ENCODE peak calls at places on chromosomes 1 and 21, in seven cellular contexts. One of them, this sample, is unnamed.

GRCh38 chr1:237664327-237664726 is 226.4 kb downstream of the ZP4 start:
- DNase-seq in AG04449: no peak
- DNase-seq in A549: no peak
- DNase-seq in T-helper 2 cell treated with Interferon-gamma antibody and Interleukin-4, amounts not matched to agents 5 μg/mL and 100 μg/mL, for 36 hours: no peak
- DNase-seq in small intestine: no peak
- DNase-seq in effector CD4-positive, alpha-beta T cell: no peak
- DNase-seq in endodermal cell: no peak
- DNase-seq in this sample: no peak

GRCh38 chr1:64917328-64917861 is 49.0 kb downstream of the JAK1 start:
- DNase-seq in AG04449: peak; percentile 98
- DNase-seq in A549: peak; percentile 73
- DNase-seq in T-helper 2 cell treated with Interferon-gamma antibody and Interleukin-4, amounts not matched to agents 5 μg/mL and 100 μg/mL, for 36 hours: no peak
- DNase-seq in small intestine: no peak
- DNase-seq in effector CD4-positive, alpha-beta T cell: no peak
- DNase-seq in endodermal cell: peak; percentile 65
- DNase-seq in this sample: peak; percentile 44

GRCh38 chr1:11960710-11961109 is 19.5 kb upstream of the MFN2 start:
- DNase-seq in AG04449: no peak
- DNase-seq in A549: no peak
- DNase-seq in T-helper 2 cell treated with Interferon-gamma antibody and Interleukin-4, amounts not matched to agents 5 μg/mL and 100 μg/mL, for 36 hours: no peak
- DNase-seq in small intestine: no peak
- DNase-seq in effector CD4-positive, alpha-beta T cell: no peak
- DNase-seq in endodermal cell: no peak
- DNase-seq in this sample: no peak

GRCh38 chr1:45566722-45567121 is 16.1 kb downstream of the AKR1A1 start:
- DNase-seq in AG04449: no peak
- DNase-seq in A549: no peak
- DNase-seq in T-helper 2 cell treated with Interferon-gamma antibody and Interleukin-4, amounts not matched to agents 5 μg/mL and 100 μg/mL, for 36 hours: no peak
- DNase-seq in small intestine: no peak
- DNase-seq in effector CD4-positive, alpha-beta T cell: no peak
- DNase-seq in endodermal cell: no peak
- DNase-seq in this sample: no peak

GRCh38 chr1:1540015-1540816 is at the start of gene TMEM240:
- DNase-seq in AG04449: no peak
- DNase-seq in A549: no peak
- DNase-seq in T-helper 2 cell treated with Interferon-gamma antibody and Interleukin-4, amounts not matched to agents 5 μg/mL and 100 μg/mL, for 36 hours: no peak
- DNase-seq in small intestine: peak; percentile 20
- DNase-seq in effector CD4-positive, alpha-beta T cell: peak; percentile 27
- DNase-seq in endodermal cell: peak; percentile 94
- DNase-seq in this sample: no peak

GRCh38 chr21:29232601-29233541 is 65.9 kb upstream of the BACH1 start:
- DNase-seq in AG04449: peak; percentile 57
- DNase-seq in A549: no peak
- DNase-seq in T-helper 2 cell treated with Interferon-gamma antibody and Interleukin-4, amounts not matched to agents 5 μg/mL and 100 μg/mL, for 36 hours: no peak
- DNase-seq in small intestine: no peak
- DNase-seq in effector CD4-positive, alpha-beta T cell: no peak
- DNase-seq in endodermal cell: no peak
- DNase-seq in this sample: peak; percentile 18

GRCh38 chr1:224641030-224641429 is 24.9 kb downstream of the CNIH3 start:
- DNase-seq in AG04449: no peak
- DNase-seq in A549: no peak
- DNase-seq in T-helper 2 cell treated with Interferon-gamma antibody and Interleukin-4, amounts not matched to agents 5 μg/mL and 100 μg/mL, for 36 hours: no peak
- DNase-seq in small intestine: no peak
- DNase-seq in effector CD4-positive, alpha-beta T cell: no peak
- DNase-seq in endodermal cell: peak; percentile 82
- DNase-seq in this sample: peak; percentile 29

GRCh38 chr1:66294692-66295384 is 239.1 kb upstream of the SGIP1 start:
- DNase-seq in AG04449: no peak
- DNase-seq in A549: peak; percentile 40
- DNase-seq in T-helper 2 cell treated with Interferon-gamma antibody and Interleukin-4, amounts not matched to agents 5 μg/mL and 100 μg/mL, for 36 hours: no peak
- DNase-seq in small intestine: peak; percentile 18
- DNase-seq in effector CD4-positive, alpha-beta T cell: no peak
- DNase-seq in endodermal cell: no peak
- DNase-seq in this sample: no peak

GRCh38 chr1:61139324-61140055 is 57.1 kb downstream of the NFIA start:
- DNase-seq in AG04449: no peak
- DNase-seq in A549: peak; percentile 41
- DNase-seq in T-helper 2 cell treated with Interferon-gamma antibody and Interleukin-4, amounts not matched to agents 5 μg/mL and 100 μg/mL, for 36 hours: no peak
- DNase-seq in small intestine: no peak
- DNase-seq in effector CD4-positive, alpha-beta T cell: no peak
- DNase-seq in endodermal cell: no peak
- DNase-seq in this sample: no peak

GRCh38 chr1:62912028-62912638 is 128.2 kb downstream of the ATG4C start:
- DNase-seq in AG04449: no peak
- DNase-seq in A549: peak; percentile 2
- DNase-seq in T-helper 2 cell treated with Interferon-gamma antibody and Interleukin-4, amounts not matched to agents 5 μg/mL and 100 μg/mL, for 36 hours: no peak
- DNase-seq in small intestine: peak; percentile 36
- DNase-seq in effector CD4-positive, alpha-beta T cell: no peak
- DNase-seq in endodermal cell: no peak
- DNase-seq in this sample: peak; percentile 36

This sample was measured in K562.